ENCODE peak calls at places on chromosome 16, in four cellular contexts. H, E, M and I are unnamed samples.

GRCh38 chr16:3013491-3013951 is 798 bp downstream of the CLDN9 start:
- DNase-seq in H (no peak), E (no peak), M (no peak), I (no peak)

GRCh38 chr16:4601317-4602186 is 13.1 kb downstream of the UBALD1 start:
- DNase-seq in E (no peak), M (peak; percentile 31), H (no peak), I (no peak)

GRCh38 chr16:81616321-81617020 is 162.6 kb upstream of the PLCG2 start:
- DNase-seq in H (peak; percentile 76), M (peak; percentile 71), E (peak; percentile 60), I (peak; percentile 62)

GRCh38 chr16:58222532-58223316 is 24.8 kb upstream of the CSNK2A2 start:
- DNase-seq in E (no peak), H (no peak), M (no peak), I (no peak)

GRCh38 chr16:73510852-73511251 is 462.9 kb upstream of the ZFHX3 start:
- DNase-seq in H (no peak), M (peak; percentile 61), E (no peak), I (no peak)

GRCh38 chr16:80997139-80997798 is 9.4 kb downstream of the CMC2 start:
- DNase-seq in M (no peak), H (no peak), E (no peak), I (no peak)

GRCh38 chr16:74607310-74607966 is 524 bp upstream of the GLG1 start:
- DNase-seq in H (no peak), E (no peak), M (no peak), I (no peak)

GRCh38 chr16:46976550-46976949 is 3.1 kb upstream of the DNAJA2 start:
- DNase-seq in M (peak; percentile 32), E (no peak), H (no peak), I (peak; percentile 79)

GRCh38 chr16:11020792-11021440 is 76.6 kb downstream of the CLEC16A start:
- DNase-seq in E (no peak), H (no peak), M (no peak), I (no peak)

GRCh38 chr16:85502357-85502756 is 110.8 kb upstream of the GSE1 start:
- DNase-seq in M (no peak), H (no peak), E (no peak), I (no peak)

GRCh38 chr16:5604770-5605169 is 507.2 kb upstream of the EEF2KMT start:
- DNase-seq in E (no peak), H (peak; percentile 43), M (no peak), I (peak; percentile 7)

GRCh38 chr16:58125781-58126335 is 3.3 kb downstream of the CFAP20 start:
- DNase-seq in E (no peak), H (no peak), M (no peak), I (no peak)

GRCh38 chr16:46854846-46855245 is 23.9 kb upstream of the C16orf87 start:
- DNase-seq in M (no peak), H (no peak), E (no peak), I (no peak)

GRCh38 chr16:57256601-57257395 is 11.7 kb downstream of the ARL2BP start:
- DNase-seq in E (no peak), M (no peak), H (peak; percentile 30), I (no peak)

GRCh38 chr16:56506941-56507340 is 12.9 kb downstream of the BBS2 start:
- DNase-seq in H (no peak), E (no peak), M (no peak), I (no peak)

GRCh38 chr16:27819881-27820610 is 243.5 kb downstream of the GSG1L start:
- DNase-seq in E (no peak), H (peak; percentile 52), M (no peak), I (no peak)

GRCh38 chr16:4692460-4693295 is 684 bp upstream of the NUDT16L1 start:
- DNase-seq in H (no peak), E (no peak), M (no peak), I (no peak)

GRCh38 chr16:89053725-89054029 is 40.0 kb upstream of the ACSF3 start:
- DNase-seq in H (no peak), M (no peak), E (no peak), I (no peak)

GRCh38 chr16:73166972-73167550 is 119.1 kb upstream of the ZFHX3 start:
- DNase-seq in H (no peak), E (no peak), M (no peak), I (no peak)

GRCh38 chr16:73125860-73126259 is 77.9 kb upstream of the ZFHX3 start:
- DNase-seq in E (no peak), H (no peak), M (no peak), I (no peak)

GRCh38 chr16:22652463-22652845 is 141.8 kb downstream of the NPIPB5 start:
- DNase-seq in H (no peak), M (no peak), E (no peak), I (no peak)

GRCh38 chr16:66408181-66409048 is 18.7 kb upstream of the BEAN1 start:
- DNase-seq in H (no peak), M (peak; percentile 19), E (no peak), I (no peak)

GRCh38 chr16:89037261-89038152 is 56.1 kb upstream of the ACSF3 start:
- DNase-seq in H (no peak), M (no peak), E (no peak), I (peak; percentile 15)

GRCh38 chr16:69417537-69418199 is 6.8 kb upstream of the CYB5B start:
- DNase-seq in M (peak; percentile 59), H (no peak), E (no peak), I (peak; percentile 94)

GRCh38 chr16:89146211-89147005 is 25.1 kb upstream of the CDH15 start:
- DNase-seq in H (no peak), M (no peak), E (no peak), I (no peak)

GRCh38 chr16:2748757-2749455 is 3.5 kb upstream of the SRRM2 start:
- DNase-seq in M (no peak), E (no peak), H (no peak), I (no peak)

GRCh38 chr16:78800535-78800934 is 701.1 kb downstream of the WWOX start:
- DNase-seq in M (no peak), H (no peak), E (no peak), I (no peak)

GRCh38 chr16:49596119-49596518 is 222.5 kb downstream of the C16orf78 start:
- DNase-seq in E (no peak), M (no peak), H (no peak), I (no peak)

GRCh38 chr16:12437761-12438440 is 365.8 kb downstream of the CPPED1 start:
- DNase-seq in E (no peak), H (no peak), M (no peak), I (no peak)

GRCh38 chr16:89720520-89720858 is 209 bp downstream of the VPS9D1 start:
- DNase-seq in E (peak; percentile 24), M (no peak), H (peak; percentile 66), I (no peak)

GRCh38 chr16:856811-857210 is 56.3 kb upstream of the GNG13 start:
- DNase-seq in E (no peak), H (no peak), M (no peak), I (no peak)

GRCh38 chr16:83967838-83968482 is at the start of gene NECAB2:
- DNase-seq in M (no peak), H (peak; percentile 75), E (no peak), I (no peak)

GRCh38 chr16:89944773-89945172 is 3.8 kb upstream of the DEF8 start:
- DNase-seq in E (no peak), H (no peak), M (no peak), I (no peak)

GRCh38 chr16:200388-200787 is 20.1 kb downstream of the HBQ1 start:
- DNase-seq in E (no peak), M (no peak), H (no peak), I (no peak)